ENCODE peak calls at places on chromosomes 2 and 18, in six cellular contexts. One of them, this sample, is unnamed.

GRCh38 chr2:162041465-162041864 is 32.5 kb downstream of the DPP4 start:
- DNase-seq in K562: no peak
- DNase-seq in GM12878: no peak
- DNase-seq in HCT116: no peak
- DNase-seq in HepG2: no peak
- DNase-seq in SK-N-SH: no peak
- DNase-seq in this sample: no peak

GRCh38 chr18:63578357-63578958 is 8.7 kb upstream of the SERPINB13 start:
- DNase-seq in GM12878: no peak
- DNase-seq in SK-N-SH: peak; percentile 28
- DNase-seq in HepG2: peak; percentile 23
- DNase-seq in HCT116: peak; percentile 41
- DNase-seq in K562: peak; percentile 19
- DNase-seq in this sample: peak; percentile 47

GRCh38 chr2:191677091-191677645 is 768 bp upstream of the NABP1 start:
- DNase-seq in HCT116: no peak
- DNase-seq in GM12878: no peak
- DNase-seq in HepG2: peak; percentile 59
- DNase-seq in K562: peak; percentile 22
- DNase-seq in SK-N-SH: peak; percentile 31
- DNase-seq in this sample: no peak

GRCh38 chr2:119753930-119754321 is 5.8 kb upstream of the PTPN4 start:
- DNase-seq in HepG2: no peak
- DNase-seq in K562: no peak
- DNase-seq in GM12878: no peak
- DNase-seq in SK-N-SH: no peak
- DNase-seq in HCT116: no peak
- DNase-seq in this sample: no peak

GRCh38 chr2:60553992-60554648 is 666 bp upstream of the BCL11A start:
- DNase-seq in K562: peak; percentile 19
- DNase-seq in HCT116: no peak
- DNase-seq in GM12878: no peak
- DNase-seq in HepG2: no peak
- DNase-seq in SK-N-SH: peak; percentile 47
- DNase-seq in this sample: peak; percentile 13

GRCh38 chr2:169968767-169969166 is 141.5 kb downstream of the UBR3 start:
- DNase-seq in K562: no peak
- DNase-seq in HCT116: no peak
- DNase-seq in SK-N-SH: no peak
- DNase-seq in HepG2: no peak
- DNase-seq in GM12878: no peak
- DNase-seq in this sample: no peak

GRCh38 chr2:189276277-189276676 is 96.7 kb upstream of the COL5A2 start:
- DNase-seq in HepG2: no peak
- DNase-seq in K562: no peak
- DNase-seq in SK-N-SH: no peak
- DNase-seq in HCT116: no peak
- DNase-seq in GM12878: no peak
- DNase-seq in this sample: no peak

GRCh38 chr2:211468881-211469280 is 912.5 kb downstream of the CPS1 start:
- DNase-seq in HCT116: no peak
- DNase-seq in K562: no peak
- DNase-seq in HepG2: no peak
- DNase-seq in SK-N-SH: no peak
- DNase-seq in GM12878: no peak
- DNase-seq in this sample: no peak

GRCh38 chr2:219561179-219562048 is 9.9 kb downstream of the OBSL1 start:
- DNase-seq in K562: no peak
- DNase-seq in GM12878: no peak
- DNase-seq in SK-N-SH: peak; percentile 51
- DNase-seq in HCT116: no peak
- DNase-seq in HepG2: peak; percentile 60
- DNase-seq in this sample: no peak

GRCh38 chr18:58898427-58898826 is 33.8 kb downstream of the ZNF532 start:
- DNase-seq in GM12878: no peak
- DNase-seq in HCT116: no peak
- DNase-seq in K562: no peak
- DNase-seq in HepG2: no peak
- DNase-seq in SK-N-SH: no peak
- DNase-seq in this sample: no peak

GRCh38 chr18:34661464-34662087 is 48.5 kb upstream of the DTNA start:
- DNase-seq in HCT116: peak; percentile 33
- DNase-seq in HepG2: peak; percentile 48
- DNase-seq in SK-N-SH: peak; percentile 55
- DNase-seq in K562: peak; percentile 63
- DNase-seq in GM12878: no peak
- DNase-seq in this sample: peak; percentile 44

GRCh38 chr2:48819206-48819605 is 63.7 kb upstream of the LHCGR start:
- DNase-seq in SK-N-SH: no peak
- DNase-seq in K562: no peak
- DNase-seq in HepG2: no peak
- DNase-seq in GM12878: no peak
- DNase-seq in HCT116: no peak
- DNase-seq in this sample: no peak

GRCh38 chr2:120425014-120425413 is 79.1 kb downstream of the INHBB start:
- DNase-seq in SK-N-SH: no peak
- DNase-seq in HepG2: no peak
- DNase-seq in K562: no peak
- DNase-seq in GM12878: no peak
- DNase-seq in HCT116: no peak
- DNase-seq in this sample: no peak

GRCh38 chr2:39996653-39997080 is 217.6 kb upstream of the THUMPD2 start:
- DNase-seq in HepG2: no peak
- DNase-seq in K562: no peak
- DNase-seq in GM12878: no peak
- DNase-seq in HCT116: peak; percentile 68
- DNase-seq in SK-N-SH: no peak
- DNase-seq in this sample: no peak

GRCh38 chr2:242060212-242060835 is 190.8 kb downstream of the RTP5 start:
- DNase-seq in HepG2: no peak
- DNase-seq in GM12878: no peak
- DNase-seq in K562: no peak
- DNase-seq in HCT116: no peak
- DNase-seq in SK-N-SH: no peak
- DNase-seq in this sample: no peak

GRCh38 chr2:69244889-69245288 is 142.1 kb downstream of the GFPT1 start:
- DNase-seq in GM12878: no peak
- DNase-seq in HCT116: no peak
- DNase-seq in K562: no peak
- DNase-seq in HepG2: no peak
- DNase-seq in SK-N-SH: no peak
- DNase-seq in this sample: no peak

DNA sequence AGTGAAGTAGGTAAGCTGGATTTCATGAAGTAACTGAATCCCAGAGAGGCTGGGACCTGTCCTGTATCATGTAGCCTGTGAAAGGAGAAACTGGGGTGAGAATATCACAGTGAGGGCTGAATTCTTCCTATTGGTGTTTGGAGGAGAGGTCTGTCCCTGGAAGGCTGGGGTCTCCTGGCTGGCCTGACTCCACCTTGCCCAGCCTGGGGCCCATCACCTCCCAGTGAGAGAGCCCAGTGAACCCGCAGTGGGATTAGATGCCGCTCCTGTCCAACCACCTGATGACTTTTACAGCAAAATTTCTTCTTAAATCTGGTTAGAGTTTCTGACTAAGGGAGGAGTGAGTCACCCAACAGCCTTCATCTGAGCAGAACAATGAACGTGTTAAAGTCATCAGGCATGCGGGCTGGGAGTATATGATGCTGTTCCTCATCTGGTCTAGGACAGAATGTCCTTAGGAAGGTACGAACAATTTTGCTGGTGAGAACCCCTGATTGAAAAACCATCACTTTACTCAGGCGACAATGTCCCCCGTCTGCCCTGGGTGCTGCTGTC is 152.9 kb downstream of the LPIN1 start:
- DNase-seq in K562: no peak
- DNase-seq in HepG2: no peak
- DNase-seq in GM12878: no peak
- DNase-seq in SK-N-SH: no peak
- DNase-seq in HCT116: no peak
- DNase-seq in this sample: no peak
- TF ChIP-seq JUND in K562: no peak
- TF ChIP-seq JUND in HepG2: no peak
- TF ChIP-seq JUND in GM12878: no peak
- TF ChIP-seq JUND in SK-N-SH: peak; percentile 55
- TF ChIP-seq JUND in HCT116: no peak
- TF ChIP-seq JUND in this sample: no peak

DNA sequence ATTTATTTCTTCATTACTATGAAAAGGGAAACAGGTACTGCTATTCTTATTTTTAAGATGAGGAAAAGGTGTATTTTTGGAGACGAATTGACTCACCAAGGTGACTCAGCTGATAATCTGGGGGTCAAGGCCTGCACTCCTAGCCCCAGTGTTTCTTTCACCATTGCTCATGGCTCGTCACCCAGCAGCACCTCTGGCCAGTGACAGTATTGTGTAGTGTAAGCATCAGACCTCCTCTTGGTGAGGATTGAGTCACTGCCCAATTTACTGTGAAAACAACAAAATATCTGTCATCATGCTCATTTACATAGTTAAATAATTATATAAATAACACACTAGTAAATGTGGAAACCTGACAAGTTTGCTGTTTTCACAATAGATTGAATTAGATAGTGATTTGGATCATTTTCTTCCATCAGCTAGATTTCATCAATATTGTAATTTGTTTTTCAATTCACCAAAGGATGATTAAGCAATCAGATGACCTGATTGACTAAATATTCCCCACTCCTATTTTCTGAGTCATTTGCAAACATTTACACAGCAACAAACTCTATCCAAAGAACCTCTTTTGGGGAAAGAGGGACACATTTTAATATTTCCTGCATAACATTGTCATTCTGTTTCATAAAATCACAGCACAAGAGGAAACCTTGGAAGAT is 492.8 kb upstream of the RAB12 start:
- DNase-seq in K562: no peak
- DNase-seq in GM12878: no peak
- DNase-seq in SK-N-SH: no peak
- DNase-seq in HCT116: peak; percentile 35
- DNase-seq in HepG2: peak; percentile 25
- DNase-seq in this sample: no peak
- TF ChIP-seq JUND in K562: no peak
- TF ChIP-seq JUND in GM12878: no peak
- TF ChIP-seq JUND in SK-N-SH: no peak
- TF ChIP-seq JUND in HCT116: peak; percentile 30
- TF ChIP-seq JUND in HepG2: no peak
- TF ChIP-seq JUND in this sample: no peak

GRCh38 chr2:128386066-128386465 is 67.4 kb upstream of the HS6ST1 start:
- DNase-seq in HepG2: no peak
- DNase-seq in SK-N-SH: no peak
- DNase-seq in GM12878: no peak
- DNase-seq in K562: peak; percentile 23
- DNase-seq in HCT116: no peak
- DNase-seq in this sample: no peak

GRCh38 chr2:128384956-128385355 is 66.3 kb upstream of the HS6ST1 start:
- DNase-seq in HepG2: no peak
- DNase-seq in K562: no peak
- DNase-seq in SK-N-SH: no peak
- DNase-seq in HCT116: no peak
- DNase-seq in GM12878: no peak
- DNase-seq in this sample: no peak

GRCh38 chr2:128384446-128384845 is 65.8 kb upstream of the HS6ST1 start:
- DNase-seq in HepG2: no peak
- DNase-seq in SK-N-SH: no peak
- DNase-seq in HCT116: no peak
- DNase-seq in GM12878: no peak
- DNase-seq in K562: no peak
- DNase-seq in this sample: no peak

GRCh38 chr2:128388414-128389032 is 69.9 kb upstream of the HS6ST1 start:
- DNase-seq in HCT116: no peak
- DNase-seq in SK-N-SH: no peak
- DNase-seq in GM12878: no peak
- DNase-seq in K562: no peak
- DNase-seq in HepG2: no peak
- DNase-seq in this sample: no peak

DNA sequence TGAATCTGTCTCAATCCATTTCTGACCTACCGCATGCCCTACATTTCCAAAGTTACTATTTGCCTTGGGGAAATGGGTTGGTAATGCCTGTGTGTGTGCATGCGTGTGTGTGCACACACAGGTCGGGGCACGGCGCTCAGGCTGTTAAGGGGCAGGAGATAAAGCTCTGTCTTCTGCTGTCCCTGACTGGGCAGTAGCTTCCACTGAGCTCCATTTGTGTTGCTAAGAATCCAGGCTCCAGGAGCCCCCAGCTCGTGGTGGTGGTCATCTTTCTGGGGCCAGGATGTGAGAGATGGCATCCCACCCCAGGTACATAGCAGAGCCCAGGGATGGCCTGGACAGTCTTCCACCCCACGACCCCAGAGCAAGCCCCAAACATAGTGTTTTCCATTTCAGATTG is 66.7 kb upstream of the HS6ST1 start:
- DNase-seq in K562: no peak
- DNase-seq in HepG2: no peak
- DNase-seq in SK-N-SH: no peak
- DNase-seq in GM12878: no peak
- DNase-seq in HCT116: no peak
- DNase-seq in this sample: no peak
- TF ChIP-seq JUND in K562: no peak
- TF ChIP-seq JUND in HepG2: no peak
- TF ChIP-seq JUND in SK-N-SH: no peak
- TF ChIP-seq JUND in GM12878: no peak
- TF ChIP-seq JUND in HCT116: no peak
- TF ChIP-seq JUND in this sample: no peak

GRCh38 chr18:79368681-79369080 is 27.0 kb upstream of the NFATC1 start:
- DNase-seq in K562: no peak
- DNase-seq in SK-N-SH: no peak
- DNase-seq in HepG2: no peak
- DNase-seq in HCT116: no peak
- DNase-seq in GM12878: no peak
- DNase-seq in this sample: no peak

GRCh38 chr18:79367480-79367879 is 28.2 kb upstream of the NFATC1 start:
- DNase-seq in HepG2: no peak
- DNase-seq in HCT116: no peak
- DNase-seq in SK-N-SH: no peak
- DNase-seq in GM12878: no peak
- DNase-seq in K562: no peak
- DNase-seq in this sample: no peak

GRCh38 chr18:79365701-79366100 is 30.0 kb upstream of the NFATC1 start:
- DNase-seq in HCT116: no peak
- DNase-seq in SK-N-SH: no peak
- DNase-seq in GM12878: no peak
- DNase-seq in HepG2: no peak
- DNase-seq in K562: no peak
- DNase-seq in this sample: no peak

GRCh38 chr18:79366177-79367094 is 29.3 kb upstream of the NFATC1 start:
- DNase-seq in K562: no peak
- DNase-seq in GM12878: no peak
- DNase-seq in HCT116: no peak
- DNase-seq in SK-N-SH: peak; percentile 49
- DNase-seq in HepG2: no peak
- DNase-seq in this sample: no peak

DNA sequence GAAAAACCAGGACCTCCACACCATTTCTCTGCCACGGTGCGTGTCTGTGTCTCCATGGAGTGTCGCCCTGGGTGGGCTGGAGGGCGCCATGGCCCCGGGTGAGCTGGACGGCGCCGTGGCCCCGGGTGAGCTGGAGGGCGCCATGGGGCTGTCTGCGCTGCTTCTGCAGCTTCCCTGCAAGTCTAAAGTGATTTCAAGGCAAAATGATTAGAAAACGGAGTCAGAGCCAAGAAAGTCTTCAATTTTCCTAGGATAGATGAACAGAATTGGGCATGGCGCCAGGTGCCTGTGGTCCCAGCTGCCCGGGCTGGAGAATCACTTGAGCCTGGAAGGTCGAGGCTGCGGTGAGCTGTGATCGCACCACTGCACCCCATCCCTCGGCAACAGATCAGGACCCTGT is 27.7 kb upstream of the NFATC1 start:
- DNase-seq in SK-N-SH: peak; percentile 36
- DNase-seq in K562: no peak
- DNase-seq in HCT116: no peak
- DNase-seq in HepG2: no peak
- DNase-seq in GM12878: no peak
- DNase-seq in this sample: no peak
- TF ChIP-seq JUND in SK-N-SH: no peak
- TF ChIP-seq JUND in K562: no peak
- TF ChIP-seq JUND in HCT116: no peak
- TF ChIP-seq JUND in HepG2: no peak
- TF ChIP-seq JUND in GM12878: no peak
- TF ChIP-seq JUND in this sample: no peak

This sample was measured in T47D.